ENCODE peak calls at places on chromosomes 3 and 15, in seven cellular contexts. K is K562, U is SK-N-SH, O is HepG2, P is H1, L is GM12891, E is GM12878. V is an unnamed sample.

GRCh38 chr3:129658156-129658843 is 51.8 kb upstream of the PLXND1 start:
- DNase-seq in K (peak), U (no peak), O (peak), P (no peak), L (no peak), E (no peak), V (no peak)

GRCh38 chr3:43190682-43191081 is 84.8 kb upstream of the POMGNT2 start:
- DNase-seq in K (no peak), U (no peak), O (no peak), P (no peak), L (no peak), E (no peak), V (no peak)

GRCh38 chr3:99659032-99659431 is 20.6 kb downstream of the COL8A1 start:
- DNase-seq in K (no peak), U (no peak), O (no peak), P (no peak), L (no peak), E (no peak), V (no peak)

GRCh38 chr15:41621200-41622193 is 38.7 kb upstream of the MGA start:
- DNase-seq in K (no peak), U (peak), O (peak), P (peak), L (peak), E (peak), V (peak)

GRCh38 chr3:50550079-50550736 is 17.3 kb downstream of the C3orf18 start:
- DNase-seq in K (peak), U (peak), O (peak), P (peak), L (peak), E (no peak), V (peak)

GRCh38 chr15:85760531-85761371 is 34.0 kb downstream of the KLHL25 start:
- DNase-seq in K (no peak), U (no peak), O (no peak), P (no peak), L (no peak), E (no peak), V (no peak)

GRCh38 chr3:168648321-168648720 is 552.6 kb upstream of the GOLIM4 start:
- DNase-seq in K (no peak), U (no peak), O (no peak), P (no peak), L (no peak), E (no peak), V (no peak)

GRCh38 chr15:98131924-98132323 is 171.4 kb downstream of the ARRDC4 start:
- DNase-seq in K (no peak), U (no peak), O (no peak), P (no peak), L (no peak), E (no peak), V (no peak)

GRCh38 chr15:60634815-60635214 is 155.9 kb upstream of the ICE2 start:
- DNase-seq in K (no peak), U (peak), O (no peak), P (no peak), L (no peak), E (no peak), V (peak)

GRCh38 chr3:105436687-105437086 is 70.0 kb downstream of the ALCAM start:
- DNase-seq in K (no peak), U (no peak), O (peak), P (no peak), L (no peak), E (no peak), V (no peak)

GRCh38 chr3:29335438-29335837 is 54.6 kb downstream of the RBMS3 start:
- DNase-seq in K (no peak), U (peak), O (no peak), P (no peak), L (no peak), E (no peak), V (no peak)

GRCh38 chr15:56960116-56960515 is 41.7 kb downstream of the TCF12 start:
- DNase-seq in K (no peak), U (no peak), O (no peak), P (no peak), L (no peak), E (no peak), V (no peak)

GRCh38 chr3:149965278-149965677 is 5.4 kb downstream of the PFN2 start:
- DNase-seq in K (no peak), U (no peak), O (no peak), P (no peak), L (no peak), E (no peak), V (no peak)

GRCh38 chr3:127741246-127741645 is 68.5 kb downstream of the ABTB1 start:
- DNase-seq in K (no peak), U (no peak), O (no peak), P (no peak), L (no peak), E (no peak), V (no peak)

GRCh38 chr3:105827959-105828358 is 40.9 kb downstream of the CBLB start:
- DNase-seq in K (peak), U (peak), O (peak), P (no peak), L (no peak), E (no peak), V (no peak)

GRCh38 chr3:57981483-57982087 is 26.6 kb upstream of the FLNB start:
- DNase-seq in K (no peak), U (no peak), O (no peak), P (no peak), L (no peak), E (no peak), V (no peak)

GRCh38 chr3:194086251-194087075 is 49.5 kb upstream of the HES1 start:
- DNase-seq in K (no peak), U (no peak), O (no peak), P (peak), L (no peak), E (no peak), V (no peak)

GRCh38 chr3:149655826-149656599 is 1.8 kb downstream of the WWTR1 start:
- DNase-seq in K (no peak), U (no peak), O (no peak), P (no peak), L (no peak), E (no peak), V (no peak)

GRCh38 chr3:59300727-59301134 is 250.9 kb upstream of the CFAP20DC start:
- DNase-seq in K (no peak), U (no peak), O (no peak), P (no peak), L (no peak), E (no peak), V (no peak)

GRCh38 chr3:192816274-192816853 is 89.0 kb upstream of the FGF12 start:
- DNase-seq in K (peak), U (peak), O (peak), P (no peak), L (no peak), E (no peak), V (no peak)

GRCh38 chr3:184176377-184177330 is 2.0 kb downstream of the AP2M1 start:
- DNase-seq in K (peak), U (peak), O (peak), P (peak), L (no peak), E (no peak), V (no peak)

GRCh38 chr3:62665627-62666433 is 209.4 kb downstream of the CADPS start:
- DNase-seq in K (peak), U (peak), O (peak), P (peak), L (no peak), E (peak), V (peak)

GRCh38 chr15:31457631-31458526 is 131.2 kb downstream of the KLF13 start:
- DNase-seq in K (no peak), U (no peak), O (no peak), P (no peak), L (no peak), E (no peak), V (no peak)

GRCh38 chr3:30747771-30748281 is 141.4 kb downstream of the TGFBR2 start:
- DNase-seq in K (no peak), U (peak), O (peak), P (no peak), L (no peak), E (no peak), V (no peak)

GRCh38 chr15:78988361-78988911 is 43.6 kb upstream of the CTSH start:
- DNase-seq in K (no peak), U (no peak), O (peak), P (no peak), L (no peak), E (peak), V (no peak)
- TF ChIP-seq TAF1 in K (no peak), U (no peak), O (peak), P (no peak), L (no peak), E (no peak), V (no peak)

GRCh38 chr3:189500299-189500698 is 130.9 kb upstream of the TP63 start:
- DNase-seq in K (no peak), U (no peak), O (no peak), P (no peak), L (no peak), E (no peak), V (no peak)
- TF ChIP-seq TAF1 in K (no peak), U (no peak), O (no peak), P (no peak), L (no peak), E (no peak), V (no peak)

GRCh38 chr3:170226426-170226960 is 4.3 kb downstream of the PRKCI start:
- DNase-seq in K (no peak), U (no peak), O (no peak), P (no peak), L (no peak), E (no peak), V (no peak)
- TF ChIP-seq TAF1 in K (no peak), U (no peak), O (no peak), P (no peak), L (no peak), E (no peak), V (no peak)

GRCh38 chr3:97662808-97663207 is 101.8 kb upstream of the ARL6 start:
- DNase-seq in K (no peak), U (no peak), O (no peak), P (no peak), L (no peak), E (no peak), V (no peak)

GRCh38 chr3:97662264-97662663 is 102.3 kb upstream of the ARL6 start:
- DNase-seq in K (no peak), U (no peak), O (no peak), P (no peak), L (no peak), E (no peak), V (no peak)

GRCh38 chr3:97658670-97659285 is 105.8 kb upstream of the ARL6 start:
- DNase-seq in K (peak), U (peak), O (peak), P (no peak), L (no peak), E (no peak), V (no peak)
- TF ChIP-seq TAF1 in K (no peak), U (no peak), O (no peak), P (no peak), L (no peak), E (no peak), V (no peak)

GRCh38 chr15:66672867-66673266 is 29.2 kb upstream of the SMAD6 start:
- DNase-seq in K (no peak), U (no peak), O (no peak), P (no peak), L (no peak), E (no peak), V (no peak)
- TF ChIP-seq TAF1 in K (no peak), U (no peak), O (no peak), P (no peak), L (no peak), E (no peak), V (no peak)

GRCh38 chr3:122458992-122459391 is 43.1 kb upstream of the WDR5B start:
- DNase-seq in K (no peak), U (no peak), O (no peak), P (no peak), L (no peak), E (no peak), V (no peak)
- TF ChIP-seq TAF1 in K (no peak), U (no peak), O (no peak), P (no peak), L (no peak), E (no peak), V (no peak)

DNA sequence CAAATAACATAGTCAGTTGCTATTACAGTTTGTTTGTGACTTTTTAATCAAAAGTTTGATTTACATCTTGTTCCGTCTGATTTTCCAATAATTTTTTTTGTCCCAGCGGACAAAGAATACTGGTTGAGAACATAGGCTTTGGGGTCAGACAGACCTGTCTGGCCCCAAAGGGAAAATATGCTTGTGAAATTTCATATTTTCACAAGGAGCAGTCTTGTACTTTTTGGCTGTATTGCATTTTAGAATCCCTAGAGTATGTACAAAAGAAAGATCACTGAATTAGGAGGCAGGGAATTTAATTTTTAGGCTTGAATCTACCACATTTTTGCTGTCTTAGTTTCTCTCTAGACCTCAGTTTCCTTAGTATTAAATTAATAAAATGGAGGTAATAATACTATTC is 269.0 kb downstream of the ADAMTSL3 start:
- DNase-seq in K (no peak), U (no peak), O (no peak), P (no peak), L (no peak), E (no peak), V (no peak)
- TF ChIP-seq TAF1 in K (no peak), U (no peak), O (no peak), P (no peak), L (no peak), E (no peak), V (no peak)

GRCh38 chr3:103136621-103137020 is 701.8 kb downstream of the ZPLD1 start:
- DNase-seq in K (no peak), U (no peak), O (no peak), P (no peak), L (no peak), E (no peak), V (no peak)
- TF ChIP-seq TAF1 in K (no peak), U (no peak), O (no peak), P (no peak), L (no peak), E (no peak), V (no peak)

V was measured in GM12892.